ENCODE peak calls at places on chromosomes 4 and X, in six cellular contexts. One of them, this sample, is unnamed.

GRCh38 chr4:153326513-153326912 is 18.0 kb upstream of the MND1 start:
- DNase-seq in IMR-90: peak; percentile 17
- DNase-seq in stimulated activated CD4-positive, alpha-beta T cell treated with anti-CD3 and anti-CD28 coated beads, Interleukin-1b, Interleukin-23, amount 100 ng/mL, for 48 hours: no peak
- DNase-seq in A673: no peak
- DNase-seq in ureter: no peak
- DNase-seq in T47D: no peak
- DNase-seq in this sample: no peak

GRCh38 chr4:33924801-33925200 is 2319.5 kb downstream of the ARAP2 start:
- DNase-seq in IMR-90: no peak
- DNase-seq in stimulated activated CD4-positive, alpha-beta T cell treated with anti-CD3 and anti-CD28 coated beads, Interleukin-1b, Interleukin-23, amount 100 ng/mL, for 48 hours: no peak
- DNase-seq in A673: no peak
- DNase-seq in ureter: no peak
- DNase-seq in T47D: no peak
- DNase-seq in this sample: no peak

GRCh38 chr4:108058685-108059440 is 69.2 kb downstream of the HADH start:
- DNase-seq in IMR-90: peak; percentile 70
- DNase-seq in stimulated activated CD4-positive, alpha-beta T cell treated with anti-CD3 and anti-CD28 coated beads, Interleukin-1b, Interleukin-23, amount 100 ng/mL, for 48 hours: no peak
- DNase-seq in A673: no peak
- DNase-seq in ureter: no peak
- DNase-seq in T47D: peak; percentile 35
- DNase-seq in this sample: peak; percentile 41

GRCh38 chr4:6632125-6632524 is 8.4 kb upstream of the MRFAP1 start:
- DNase-seq in IMR-90: no peak
- DNase-seq in stimulated activated CD4-positive, alpha-beta T cell treated with anti-CD3 and anti-CD28 coated beads, Interleukin-1b, Interleukin-23, amount 100 ng/mL, for 48 hours: no peak
- DNase-seq in A673: no peak
- DNase-seq in ureter: no peak
- DNase-seq in T47D: no peak
- DNase-seq in this sample: no peak

GRCh38 chr4:2076908-2077534 is 17.9 kb downstream of the NAT8L start:
- DNase-seq in IMR-90: no peak
- DNase-seq in stimulated activated CD4-positive, alpha-beta T cell treated with anti-CD3 and anti-CD28 coated beads, Interleukin-1b, Interleukin-23, amount 100 ng/mL, for 48 hours: no peak
- DNase-seq in A673: no peak
- DNase-seq in ureter: no peak
- DNase-seq in T47D: no peak
- DNase-seq in this sample: no peak

GRCh38 chrX:63250253-63250868 is 100.8 kb downstream of the SPIN4 start:
- DNase-seq in IMR-90: peak; percentile 85
- DNase-seq in stimulated activated CD4-positive, alpha-beta T cell treated with anti-CD3 and anti-CD28 coated beads, Interleukin-1b, Interleukin-23, amount 100 ng/mL, for 48 hours: peak; percentile 10
- DNase-seq in A673: peak; percentile 72
- DNase-seq in ureter: peak; percentile 74
- DNase-seq in T47D: peak; percentile 46
- DNase-seq in this sample: no peak

GRCh38 chr4:106978046-106978774 is 57.9 kb downstream of the DKK2 start:
- DNase-seq in IMR-90: no peak
- DNase-seq in stimulated activated CD4-positive, alpha-beta T cell treated with anti-CD3 and anti-CD28 coated beads, Interleukin-1b, Interleukin-23, amount 100 ng/mL, for 48 hours: no peak
- DNase-seq in A673: no peak
- DNase-seq in ureter: no peak
- DNase-seq in T47D: no peak
- DNase-seq in this sample: no peak

GRCh38 chrX:24629701-24630100 is 17.4 kb downstream of the PCYT1B start:
- DNase-seq in IMR-90: no peak
- DNase-seq in stimulated activated CD4-positive, alpha-beta T cell treated with anti-CD3 and anti-CD28 coated beads, Interleukin-1b, Interleukin-23, amount 100 ng/mL, for 48 hours: no peak
- DNase-seq in A673: no peak
- DNase-seq in ureter: no peak
- DNase-seq in T47D: no peak
- DNase-seq in this sample: no peak

GRCh38 chr4:128310266-128310697 is 22.7 kb upstream of the PGRMC2 start:
- DNase-seq in IMR-90: no peak
- DNase-seq in stimulated activated CD4-positive, alpha-beta T cell treated with anti-CD3 and anti-CD28 coated beads, Interleukin-1b, Interleukin-23, amount 100 ng/mL, for 48 hours: no peak
- DNase-seq in A673: no peak
- DNase-seq in ureter: no peak
- DNase-seq in T47D: no peak
- DNase-seq in this sample: no peak

GRCh38 chrX:77446840-77447239 is 349 bp upstream of the FGF16 start:
- DNase-seq in IMR-90: no peak
- DNase-seq in stimulated activated CD4-positive, alpha-beta T cell treated with anti-CD3 and anti-CD28 coated beads, Interleukin-1b, Interleukin-23, amount 100 ng/mL, for 48 hours: no peak
- DNase-seq in A673: no peak
- DNase-seq in ureter: no peak
- DNase-seq in T47D: no peak
- DNase-seq in this sample: no peak

GRCh38 chrX:40083979-40084359 is 13.8 kb downstream of the BCOR start:
- DNase-seq in IMR-90: no peak
- DNase-seq in stimulated activated CD4-positive, alpha-beta T cell treated with anti-CD3 and anti-CD28 coated beads, Interleukin-1b, Interleukin-23, amount 100 ng/mL, for 48 hours: no peak
- DNase-seq in A673: no peak
- DNase-seq in ureter: no peak
- DNase-seq in T47D: no peak
- DNase-seq in this sample: no peak

GRCh38 chr4:165367040-165367439 is 11.8 kb upstream of the CPE start:
- DNase-seq in IMR-90: no peak
- DNase-seq in stimulated activated CD4-positive, alpha-beta T cell treated with anti-CD3 and anti-CD28 coated beads, Interleukin-1b, Interleukin-23, amount 100 ng/mL, for 48 hours: no peak
- DNase-seq in A673: no peak
- DNase-seq in ureter: no peak
- DNase-seq in T47D: no peak
- DNase-seq in this sample: no peak